ENCODE peak calls at places on chromosome 13, in six cellular contexts. C is WTC11, Q is HepG2, B is H1, K is A549, V is endothelial cell of umbilical vein. T is an unnamed sample.

GRCh38 chr13:74206061-74206561 is 71.9 kb upstream of the KLF12 start:
- DNase-seq in C (no peak), Q (no peak), B (no peak), K (no peak), V (no peak), T (no peak)

GRCh38 chr13:29849071-29849541 is 1.3 kb downstream of the UBL3 start:
- DNase-seq in C (no peak), Q (peak; percentile 13), B (no peak), K (no peak), V (peak; percentile 52), T (no peak)

GRCh38 chr13:51881296-51881695 is 19.5 kb downstream of the CCDC70 start:
- DNase-seq in C (no peak), Q (no peak), B (no peak), K (no peak), V (no peak), T (no peak)

GRCh38 chr13:93655132-93655531 is 428.5 kb downstream of the GPC6 start:
- DNase-seq in C (no peak), Q (no peak), B (no peak), K (no peak), V (no peak), T (no peak)

GRCh38 chr13:38767506-38768265 is 80.8 kb downstream of the FREM2 start:
- DNase-seq in C (no peak), Q (no peak), B (no peak), K (no peak), V (no peak), T (no peak)

GRCh38 chr13:22915442-22916082 is 265.2 kb upstream of the SGCG start:
- DNase-seq in C (peak; percentile 78), Q (no peak), B (peak; percentile 84), K (peak; percentile 3), V (peak; percentile 9), T (peak; percentile 13)

GRCh38 chr13:29081036-29081435 is 260.9 kb downstream of the MTUS2 start:
- DNase-seq in C (no peak), Q (no peak), B (no peak), K (no peak), V (no peak), T (no peak)

GRCh38 chr13:100333141-100333540 is 244.2 kb downstream of the PCCA start:
- DNase-seq in C (no peak), Q (no peak), B (no peak), K (no peak), V (no peak), T (no peak)

GRCh38 chr13:42218576-42218975 is 53.4 kb upstream of the AKAP11 start:
- DNase-seq in C (no peak), Q (no peak), B (no peak), K (no peak), V (no peak), T (no peak)

GRCh38 chr13:83877901-83878300 is 4.4 kb downstream of the SLITRK1 start:
- DNase-seq in C (no peak), Q (no peak), B (no peak), K (no peak), V (no peak), T (no peak)

GRCh38 chr13:76019421-76020044 is 383.4 kb downstream of the LMO7 start:
- DNase-seq in C (peak; percentile 74), Q (peak; percentile 63), B (peak; percentile 78), K (no peak), V (no peak), T (no peak)

GRCh38 chr13:26052136-26052736 is 420 bp upstream of the SHISA2 start:
- DNase-seq in C (no peak), Q (no peak), B (peak; percentile 75), K (no peak), V (no peak), T (no peak)

GRCh38 chr13:44409595-44409994 is 36.0 kb downstream of the SERP2 start:
- DNase-seq in C (no peak), Q (no peak), B (no peak), K (no peak), V (no peak), T (no peak)

GRCh38 chr13:112652512-112653458 is 37.1 kb upstream of the ATP11A start:
- DNase-seq in C (no peak), Q (no peak), B (no peak), K (no peak), V (no peak), T (no peak)

GRCh38 chr13:108980237-108980636 is 350.8 kb downstream of the MYO16 start:
- DNase-seq in C (no peak), Q (no peak), B (no peak), K (no peak), V (no peak), T (no peak)
- TF ChIP-seq JUN in C (no peak), Q (no peak), B (no peak), K (no peak), V (no peak), T (no peak)

GRCh38 chr13:31020996-31021395 is 88.5 kb downstream of the TEX26 start:
- DNase-seq in C (no peak), Q (no peak), B (no peak), K (no peak), V (no peak), T (no peak)
- TF ChIP-seq JUN in C (no peak), Q (no peak), B (no peak), K (no peak), V (no peak), T (no peak)

DNA sequence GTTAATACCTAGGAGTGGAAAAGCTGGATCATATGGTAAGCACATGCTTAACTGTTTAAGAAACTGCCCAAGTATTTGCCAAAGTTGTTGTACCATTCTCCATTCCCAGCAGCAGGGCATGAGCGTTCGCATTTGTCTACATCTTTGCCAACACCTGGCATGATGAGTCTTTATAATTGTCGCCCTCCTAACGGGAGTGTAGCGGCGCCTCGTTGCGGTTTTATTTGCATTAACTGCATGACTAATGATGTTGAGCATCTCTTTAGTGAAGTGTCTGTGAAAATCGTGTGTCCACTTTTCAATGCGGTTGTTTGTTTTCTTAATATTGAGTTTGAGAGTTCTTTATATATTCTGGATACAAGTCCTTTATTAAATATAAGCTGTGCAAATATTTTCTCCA is 202.1 kb downstream of the FOXO1 start:
- DNase-seq in C (no peak), Q (no peak), B (no peak), K (no peak), V (no peak), T (no peak)
- TF ChIP-seq JUN in C (no peak), Q (no peak), B (no peak), K (no peak), V (no peak), T (no peak)

GRCh38 chr13:27130223-27131015 is 41.2 kb downstream of the USP12 start:
- DNase-seq in C (no peak), Q (no peak), B (no peak), K (no peak), V (no peak), T (no peak)

GRCh38 chr13:27131906-27132305 is 39.7 kb downstream of the USP12 start:
- DNase-seq in C (no peak), Q (no peak), B (no peak), K (no peak), V (peak; percentile 56), T (no peak)

GRCh38 chr13:27132538-27132937 is 39.1 kb downstream of the USP12 start:
- DNase-seq in C (no peak), Q (no peak), B (no peak), K (no peak), V (peak; percentile 13), T (no peak)

GRCh38 chr13:27128825-27129627 is 42.6 kb downstream of the USP12 start:
- DNase-seq in C (no peak), Q (no peak), B (no peak), K (no peak), V (no peak), T (no peak)

GRCh38 chr13:27131202-27131623 is 40.4 kb downstream of the USP12 start:
- DNase-seq in C (no peak), Q (no peak), B (no peak), K (no peak), V (peak; percentile 16), T (peak; percentile 13)
- TF ChIP-seq JUN in C (no peak), Q (no peak), B (no peak), K (no peak), V (peak; percentile 28), T (peak; percentile 38)

GRCh38 chr13:98300956-98301641 is 124.0 kb upstream of the RNF113B start:
- DNase-seq in C (no peak), Q (peak; percentile 96), B (no peak), K (no peak), V (peak; percentile 46), T (no peak)
- TF ChIP-seq JUN in C (no peak), Q (no peak), B (no peak), K (no peak), V (no peak), T (no peak)

GRCh38 chr13:39881383-39881782 is 225.9 kb downstream of the COG6 start:
- DNase-seq in C (no peak), Q (no peak), B (no peak), K (no peak), V (no peak), T (no peak)

GRCh38 chr13:39879286-39880035 is 224.0 kb downstream of the COG6 start:
- DNase-seq in C (no peak), Q (no peak), B (no peak), K (no peak), V (peak; percentile 94), T (no peak)

GRCh38 chr13:39886336-39886735 is 230.9 kb downstream of the COG6 start:
- DNase-seq in C (no peak), Q (no peak), B (no peak), K (no peak), V (no peak), T (no peak)

GRCh38 chr13:39884166-39884565 is 228.7 kb downstream of the COG6 start:
- DNase-seq in C (no peak), Q (no peak), B (no peak), K (no peak), V (no peak), T (no peak)

DNA sequence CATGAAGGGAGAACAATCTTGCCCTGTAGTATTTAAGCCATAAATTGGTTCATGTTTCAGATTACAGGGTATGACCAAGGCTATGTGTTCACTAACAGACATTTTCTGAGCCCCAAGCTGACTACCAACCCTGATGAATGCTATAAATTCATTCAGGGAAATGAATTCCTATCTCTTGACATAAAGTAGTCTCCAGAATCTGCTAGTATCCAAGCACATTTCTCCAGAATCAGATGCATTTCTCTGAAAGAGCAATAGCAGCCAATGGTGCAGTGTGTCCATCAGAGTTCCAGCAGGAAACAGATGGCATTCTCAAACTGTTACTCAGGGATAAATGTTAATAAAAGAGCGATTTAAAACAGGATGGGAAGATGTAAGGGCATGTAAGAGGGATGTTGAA is 226.4 kb downstream of the COG6 start:
- DNase-seq in C (no peak), Q (no peak), B (no peak), K (no peak), V (peak; percentile 88), T (no peak)
- TF ChIP-seq JUN in C (no peak), Q (no peak), B (no peak), K (no peak), V (peak; percentile 65), T (no peak)

DNA sequence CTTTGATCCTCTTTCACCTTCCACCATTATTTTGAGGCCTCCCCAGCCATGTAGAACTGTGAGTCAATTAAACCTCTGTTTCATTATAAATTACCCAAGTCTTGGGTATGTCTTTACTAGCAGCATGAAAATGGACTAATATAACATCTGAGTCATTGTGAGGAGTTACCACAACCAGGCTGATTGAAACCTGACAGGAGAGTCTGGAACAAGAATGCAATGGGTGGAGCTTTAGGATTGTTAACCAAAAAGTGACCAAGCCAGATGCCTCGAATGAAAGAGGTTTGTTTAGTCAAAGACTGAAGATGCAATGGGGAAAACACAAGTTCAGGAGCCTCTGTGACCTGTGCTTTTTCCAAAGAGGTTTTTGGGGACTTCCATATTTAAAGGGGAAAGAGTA is 659.0 kb downstream of the SLITRK6 start:
- DNase-seq in C (no peak), Q (no peak), B (no peak), K (no peak), V (no peak), T (no peak)
- TF ChIP-seq JUN in C (no peak), Q (no peak), B (no peak), K (no peak), V (no peak), T (no peak)